ENCODE peak calls at places on chromosomes 3 and 15, in four cellular contexts. S, Q, P and L are unnamed samples.

GRCh38 chr15:89649716-89650115 is 5.6 kb downstream of the KIF7 start:
- DNase-seq in S (no peak), P (no peak), Q (no peak), L (no peak)

GRCh38 chr3:47434849-47435248 is 40.9 kb downstream of the SCAP start:
- DNase-seq in P (no peak), Q (no peak), S (no peak), L (no peak)

GRCh38 chr3:61524933-61525332 is 36.4 kb upstream of the PTPRG start:
- DNase-seq in P (no peak), S (no peak), Q (no peak), L (no peak)

GRCh38 chr15:39785806-39786205 is 3.2 kb upstream of the FSIP1 start:
- DNase-seq in S (no peak), P (no peak), Q (no peak), L (no peak)

GRCh38 chr3:134367869-134368750 is 6.1 kb downstream of the AMOTL2 start:
- DNase-seq in P (no peak), Q (no peak), S (no peak), L (no peak)

GRCh38 chr15:91942676-91943417 is 89.3 kb downstream of the SLCO3A1 start:
- DNase-seq in S (no peak), Q (no peak), P (peak; percentile 27), L (no peak)

GRCh38 chr3:112109313-112109712 is 23.1 kb downstream of the C3orf52 start:
- DNase-seq in S (no peak), Q (no peak), P (peak; percentile 7), L (no peak)

GRCh38 chr3:31235062-31235704 is 297.5 kb upstream of the STT3B start:
- DNase-seq in P (no peak), Q (no peak), S (no peak), L (no peak)

GRCh38 chr3:157226173-157226847 is 66.4 kb upstream of the CCNL1 start:
- DNase-seq in S (no peak), Q (no peak), P (no peak), L (no peak)

GRCh38 chr3:121897296-121897695 is 3.1 kb downstream of the SLC15A2 start:
- DNase-seq in Q (no peak), S (no peak), P (no peak), L (no peak)

GRCh38 chr15:67149068-67149841 is 83.9 kb downstream of the SMAD3 start:
- DNase-seq in Q (no peak), P (peak; percentile 59), S (no peak), L (no peak)

GRCh38 chr15:101820781-101821180 is 8.8 kb downstream of the OR4F15 start:
- DNase-seq in Q (no peak), P (no peak), S (no peak), L (no peak)

GRCh38 chr3:11477286-11477935 is 166.3 kb downstream of the VGLL4 start:
- DNase-seq in S (no peak), P (no peak), Q (no peak), L (no peak)

GRCh38 chr15:90828111-90828510 is 40.3 kb upstream of the FURIN start:
- DNase-seq in S (no peak), P (no peak), Q (no peak), L (no peak)

GRCh38 chr3:190514163-190515153 is 573 bp downstream of the IL1RAP start:
- DNase-seq in P (peak; percentile 23), Q (peak; percentile 25), S (no peak), L (no peak)

GRCh38 chr3:28980131-28980530 is 300.7 kb upstream of the RBMS3 start:
- DNase-seq in S (no peak), Q (no peak), P (no peak), L (no peak)

GRCh38 chr15:63972801-63973200 is 73.5 kb downstream of the DAPK2 start:
- DNase-seq in P (no peak), S (no peak), Q (no peak), L (no peak)

GRCh38 chr15:66603301-66604179 is 37.7 kb upstream of the LCTL start:
- DNase-seq in P (peak; percentile 40), S (peak; percentile 78), Q (peak; percentile 82), L (no peak)

GRCh38 chr3:43621406-43621973 is 321 bp downstream of the ANO10 start:
- DNase-seq in S (no peak), Q (no peak), P (no peak), L (no peak)

GRCh38 chr3:125479091-125479490 is 40.9 kb downstream of the SNX4 start:
- DNase-seq in P (no peak), Q (no peak), S (no peak), L (no peak)

GRCh38 chr3:98395111-98395510 is 4.6 kb downstream of the OR5K3 start:
- DNase-seq in Q (no peak), S (no peak), P (no peak), L (no peak)

GRCh38 chr3:187551419-187551818 is 118.8 kb downstream of the SST start:
- DNase-seq in P (no peak), S (no peak), Q (no peak), L (no peak)

GRCh38 chr3:182508896-182509295 is 284.4 kb upstream of the ATP11B start:
- DNase-seq in P (no peak), Q (peak; percentile 25), S (no peak), L (no peak)

GRCh38 chr3:179608931-179609720 is 4.5 kb downstream of the NDUFB5 start:
- DNase-seq in Q (no peak), P (no peak), S (no peak), L (peak; percentile 52)

GRCh38 chr3:197540961-197541377 is 14.8 kb downstream of the BDH1 start:
- DNase-seq in Q (peak; percentile 48), P (no peak), S (no peak), L (no peak)

GRCh38 chr15:50140097-50140496 is 21.1 kb upstream of the ATP8B4 start:
- DNase-seq in P (no peak), S (no peak), Q (no peak), L (no peak)

GRCh38 chr3:52244061-52244628 is 1.4 kb upstream of the PPM1M start:
- DNase-seq in S (no peak), P (no peak), Q (no peak), L (peak; percentile 85)

GRCh38 chr3:41169038-41169437 is 30.3 kb upstream of the CTNNB1 start:
- DNase-seq in P (no peak), S (no peak), Q (no peak), L (no peak)

GRCh38 chr3:97952280-97952679 is 20.0 kb downstream of the RIOX2 start:
- DNase-seq in S (no peak), P (no peak), Q (no peak), L (no peak)

DNA sequence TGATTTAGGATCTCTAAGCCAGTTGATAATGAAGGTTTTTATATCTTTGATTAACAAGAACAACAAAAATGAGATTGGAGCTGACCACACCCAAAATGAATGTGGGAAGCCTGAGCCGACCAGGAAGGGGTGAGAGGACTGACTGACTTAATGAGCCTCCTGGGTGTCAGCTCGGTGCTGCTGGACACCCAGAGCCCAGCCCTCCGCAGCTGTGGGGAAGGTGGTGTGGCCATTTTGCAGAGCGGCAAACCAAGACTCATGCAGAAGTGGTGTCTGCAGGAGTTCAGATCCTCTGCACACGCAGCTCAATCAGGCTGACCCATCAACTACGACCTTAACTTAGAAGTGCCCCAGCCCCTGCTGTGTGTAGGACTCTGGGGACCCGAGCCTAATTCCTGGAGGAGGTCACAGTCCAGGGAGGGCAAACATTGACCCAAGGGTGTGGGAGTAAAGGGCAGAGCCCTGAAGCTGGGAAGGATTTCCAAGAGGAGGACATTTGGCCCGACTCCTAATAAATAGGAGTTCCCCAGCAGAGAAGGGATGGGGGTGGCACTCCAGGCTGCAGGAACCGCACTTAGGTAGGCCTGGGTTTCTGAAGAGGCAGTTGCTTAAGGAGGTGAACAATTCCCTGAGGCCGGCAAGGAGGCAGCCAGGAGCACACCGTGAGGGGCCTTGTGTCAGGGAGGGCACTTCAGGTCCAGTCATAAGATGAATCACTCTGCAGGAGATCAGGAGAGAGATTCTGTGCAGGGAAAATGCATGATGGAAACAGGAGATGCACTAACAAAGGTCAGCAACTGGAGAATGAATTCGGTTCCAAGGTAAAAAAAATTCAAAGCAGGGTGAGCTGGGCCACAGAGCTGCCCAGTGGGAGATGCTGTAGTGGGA is 197.1 kb upstream of the TPM1 start:
- DNase-seq in P (peak; percentile 41), Q (no peak), S (no peak), L (no peak)
- TF ChIP-seq ETV6 in P (no peak), Q (no peak), S (no peak), L (no peak)

GRCh38 chr3:53585042-53585441 is 90.6 kb downstream of the CACNA1D start:
- DNase-seq in Q (no peak), P (no peak), S (no peak), L (no peak)

GRCh38 chr3:53577486-53577885 is 83.1 kb downstream of the CACNA1D start:
- DNase-seq in S (no peak), Q (no peak), P (no peak), L (no peak)

GRCh38 chr3:53579636-53580035 is 85.2 kb downstream of the CACNA1D start:
- DNase-seq in P (no peak), Q (no peak), S (no peak), L (no peak)

GRCh38 chr3:53583161-53583690 is 88.8 kb downstream of the CACNA1D start:
- DNase-seq in Q (no peak), P (no peak), S (no peak), L (no peak)

DNA sequence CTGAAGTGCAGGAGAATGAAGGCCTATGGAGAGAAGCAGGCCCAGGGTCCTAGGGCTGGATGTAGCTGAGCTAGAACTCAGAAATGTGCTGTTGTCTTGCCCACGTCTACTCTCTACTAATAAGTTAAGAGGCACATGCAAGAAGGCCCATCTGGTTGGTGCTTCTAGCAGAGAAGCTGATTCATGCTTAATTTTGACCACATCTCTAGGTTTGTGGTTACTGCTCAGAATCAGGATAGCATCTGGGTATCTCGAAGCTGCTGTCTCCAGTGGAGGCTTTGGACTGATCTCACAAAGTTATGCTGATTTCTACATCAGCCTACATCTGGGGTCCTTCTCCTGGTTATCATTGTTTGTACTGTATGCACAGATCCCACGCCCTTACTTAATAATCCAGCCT is 87.3 kb downstream of the CACNA1D start:
- DNase-seq in Q (no peak), S (no peak), P (no peak), L (no peak)
- TF ChIP-seq SP1 in Q (no peak), S (no peak), P (no peak), L (no peak)

DNA sequence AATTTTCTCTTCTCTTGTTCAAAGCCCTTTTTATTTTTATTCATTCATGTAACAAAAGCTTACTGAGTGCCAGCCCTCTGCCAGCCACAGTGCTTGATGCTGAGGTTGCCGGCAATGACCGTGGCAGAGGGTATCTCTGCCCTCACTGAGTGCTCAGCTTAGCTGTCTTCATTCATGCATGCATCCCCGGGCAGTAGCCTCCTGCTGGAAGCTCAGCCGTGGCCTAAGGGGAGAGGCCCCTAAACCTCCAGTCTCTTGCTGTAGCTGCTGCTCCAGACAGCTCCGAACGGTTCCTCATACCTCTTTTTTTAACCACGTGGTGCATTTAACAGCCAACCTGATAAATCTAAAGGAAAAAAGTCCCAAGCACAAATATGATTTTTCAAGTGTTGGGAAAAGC is 34.6 kb upstream of the CCDC66 start:
- DNase-seq in Q (no peak), P (no peak), S (no peak), L (no peak)
- TF ChIP-seq ETV6 in Q (no peak), P (no peak), S (no peak), L (no peak)

DNA sequence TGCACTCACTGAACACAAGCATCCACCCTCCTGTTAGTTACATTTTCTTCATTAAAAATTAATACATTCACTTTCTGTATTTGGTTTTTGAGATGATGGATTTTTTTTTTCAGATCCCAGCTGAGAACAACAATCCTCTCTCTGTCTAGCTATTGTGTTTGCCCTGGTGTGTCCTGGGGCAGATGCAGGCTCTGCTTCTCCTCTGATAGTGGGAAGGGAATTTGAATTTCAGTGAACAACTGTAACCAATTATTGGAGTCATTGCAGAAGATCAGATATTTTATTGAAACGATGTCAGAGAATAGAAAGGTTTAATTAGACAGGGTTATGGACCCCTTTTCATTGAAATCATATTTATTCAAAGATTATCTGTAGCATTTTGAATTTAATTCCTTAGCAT is 33.1 kb upstream of the RYR3 start:
- DNase-seq in P (no peak), Q (no peak), S (no peak), L (no peak)
- TF ChIP-seq SP1 in P (no peak), Q (no peak), S (no peak), L (no peak)